ENCODE peak calls at places on chromosomes 6 and 20, in eight cellular contexts. R, A, M, V, I, F, U and S are unnamed samples.

GRCh38 chr20:53842301-53843099 is 227.9 kb downstream of the BCAS1 start:
- DNase-seq in R (no peak), A (no peak), M (no peak), V (no peak), I (no peak), F (no peak), U (no peak), S (no peak)

GRCh38 chr20:15759546-15760216 is 813.6 kb downstream of the KIF16B start:
- DNase-seq in R (no peak), A (no peak), M (no peak), V (no peak), I (no peak), F (no peak), U (no peak), S (no peak)

GRCh38 chr6:88166901-88167624 is 916 bp upstream of the CNR1 start:
- DNase-seq in R (no peak), A (peak; percentile 82), M (no peak), V (no peak), I (peak; percentile 67), F (no peak), U (no peak), S (no peak)

GRCh38 chr20:1010659-1011058 is 8.5 kb upstream of the RSPO4 start:
- DNase-seq in R (no peak), A (no peak), M (no peak), V (no peak), I (no peak), F (no peak), U (no peak), S (no peak)

GRCh38 chr20:53163486-53163885 is 191.3 kb downstream of the TSHZ2 start:
- DNase-seq in R (no peak), A (no peak), M (no peak), V (no peak), I (no peak), F (no peak), U (peak; percentile 46), S (no peak)

GRCh38 chr6:90835584-90836212 is 248.8 kb upstream of the MAP3K7 start:
- DNase-seq in R (peak; percentile 77), A (no peak), M (no peak), V (no peak), I (no peak), F (no peak), U (no peak), S (peak; percentile 17)

GRCh38 chr6:82246802-82247633 is 526 bp downstream of the IBTK start:
- DNase-seq in R (peak; percentile 41), A (no peak), M (peak; percentile 36), V (peak; percentile 83), I (peak; percentile 70), F (no peak), U (peak; percentile 81), S (peak; percentile 64)

GRCh38 chr20:37355252-37356180 is 9.6 kb downstream of the SRC start:
- DNase-seq in R (no peak), A (peak; percentile 34), M (no peak), V (no peak), I (peak; percentile 55), F (no peak), U (no peak), S (no peak)

GRCh38 chr6:43735642-43736199 is 34.3 kb upstream of the VEGFA start:
- DNase-seq in R (no peak), A (no peak), M (no peak), V (no peak), I (peak; percentile 36), F (no peak), U (no peak), S (no peak)

GRCh38 chr6:24520929-24521546 is 26.3 kb downstream of the ALDH5A1 start:
- DNase-seq in R (peak; percentile 56), A (peak; percentile 82), M (peak; percentile 23), V (peak; percentile 62), I (no peak), F (no peak), U (peak; percentile 69), S (peak; percentile 62)

GRCh38 chr20:48718914-48719578 is 108.8 kb downstream of the PREX1 start:
- DNase-seq in R (no peak), A (peak; percentile 88), M (no peak), V (no peak), I (no peak), F (no peak), U (no peak), S (peak; percentile 39)

GRCh38 chr6:6629416-6629815 is 40.9 kb downstream of the LY86 start:
- DNase-seq in R (no peak), A (no peak), M (no peak), V (no peak), I (no peak), F (no peak), U (no peak), S (no peak)

GRCh38 chr6:159981591-159982245 is 12.8 kb downstream of the IGF2R start:
- DNase-seq in R (peak; percentile 61), A (peak; percentile 89), M (no peak), V (no peak), I (peak; percentile 69), F (no peak), U (peak; percentile 74), S (peak; percentile 55)

GRCh38 chr6:2630891-2631458 is 119.7 kb downstream of the MYLK4 start:
- DNase-seq in R (no peak), A (no peak), M (peak; percentile 96), V (no peak), I (no peak), F (no peak), U (no peak), S (no peak)

GRCh38 chr6:154408906-154409500 is 52.4 kb upstream of the IPCEF1 start:
- DNase-seq in R (no peak), A (no peak), M (no peak), V (no peak), I (no peak), F (no peak), U (no peak), S (peak; percentile 18)

GRCh38 chr6:119337762-119338161 is 11.8 kb downstream of the MAN1A1 start:
- DNase-seq in R (no peak), A (no peak), M (no peak), V (no peak), I (no peak), F (no peak), U (no peak), S (no peak)

GRCh38 chr6:291148-291696 is 1.1 kb upstream of the DUSP22 start:
- DNase-seq in R (no peak), A (peak; percentile 74), M (no peak), V (no peak), I (no peak), F (no peak), U (peak; percentile 21), S (no peak)

GRCh38 chr6:118335325-118335724 is 212.8 kb upstream of the PLN start:
- DNase-seq in R (no peak), A (no peak), M (no peak), V (no peak), I (no peak), F (no peak), U (no peak), S (no peak)

GRCh38 chr20:59082077-59082740 is 39.6 kb upstream of the PRELID3B start:
- DNase-seq in R (no peak), A (no peak), M (peak; percentile 23), V (peak; percentile 30), I (no peak), F (no peak), U (peak; percentile 13), S (no peak)

GRCh38 chr6:82076855-82077254 is 170.7 kb downstream of the IBTK start:
- DNase-seq in R (no peak), A (no peak), M (no peak), V (no peak), I (no peak), F (no peak), U (no peak), S (no peak)

GRCh38 chr6:93621400-93621799 is 202.0 kb upstream of the EPHA7 start:
- DNase-seq in R (no peak), A (no peak), M (no peak), V (no peak), I (no peak), F (no peak), U (no peak), S (no peak)

GRCh38 chr6:46789434-46790358 is 3.5 kb upstream of the MEP1A start:
- DNase-seq in R (no peak), A (no peak), M (no peak), V (peak; percentile 54), I (no peak), F (no peak), U (no peak), S (no peak)

DNA sequence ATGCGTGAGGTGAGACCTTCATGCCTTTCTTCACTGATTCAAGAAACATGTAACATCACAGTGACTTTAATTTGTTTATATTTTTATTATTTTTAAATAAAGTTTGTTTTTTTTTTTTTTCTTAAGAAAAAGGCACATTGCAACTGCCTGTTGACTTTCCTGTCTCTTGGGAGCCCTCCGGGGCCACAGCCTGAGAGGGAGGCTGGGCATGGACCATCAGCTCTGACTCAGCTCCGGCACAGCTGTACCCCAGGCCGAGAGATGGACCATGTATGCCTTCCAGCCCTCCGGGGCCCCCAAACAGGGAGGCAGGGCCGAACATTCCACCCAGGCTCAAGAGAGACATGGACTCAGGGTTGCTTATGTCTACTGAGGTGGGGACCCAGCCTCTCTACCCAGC is 99.9 kb downstream of the NFATC2 start:
- DNase-seq in R (no peak), A (no peak), M (no peak), V (no peak), I (no peak), F (no peak), U (no peak), S (no peak)
- H3K4me1 ChIP-seq in R (no peaks in the 10 kb centered on the region), A (peaks cover 66% of the 10 kb centered on the region), M (peaks cover 27% of the 10 kb centered on the region), V (peaks cover 23% of the 10 kb centered on the region), I (peaks cover 36% of the 10 kb centered on the region), F (peaks cover 33% of the 10 kb centered on the region), U (peaks cover 14% of the 10 kb centered on the region), S (no peaks in the 10 kb centered on the region)

GRCh38 chr6:136784271-136784664 is 8.0 kb downstream of the MAP3K5 start:
- DNase-seq in R (no peak), A (no peak), M (no peak), V (no peak), I (no peak), F (no peak), U (no peak), S (no peak)
- TF ChIP-seq POLR2AphosphoS5 in R (no peak), A (no peak), M (no peak), V (no peak), I (no peak), F (no peak), U (no peak), S (no peak)

GRCh38 chr20:19233025-19233794 is 20.8 kb downstream of the SLC24A3 start:
- DNase-seq in R (no peak), A (no peak), M (no peak), V (no peak), I (peak; percentile 79), F (no peak), U (no peak), S (no peak)
- TF ChIP-seq POLR2A in R (no peak), A (no peak), M (no peak), V (no peak), I (no peak), F (no peak), U (no peak), S (no peak)

GRCh38 chr20:41172296-41173140 is 35.2 kb downstream of the PLCG1 start:
- DNase-seq in R (peak; percentile 25), A (peak; percentile 69), M (no peak), V (no peak), I (peak; percentile 75), F (peak; percentile 90), U (no peak), S (peak; percentile 8)
- H3K4me1 ChIP-seq in R (peaks cover 16% of the 10 kb centered on the region), A (peaks cover 30% of the 10 kb centered on the region), M (peaks cover 7% of the 10 kb centered on the region), V (no peaks in the 10 kb centered on the region), I (peaks cover 57% of the 10 kb centered on the region), F (peaks cover 52% of the 10 kb centered on the region), U (no peaks in the 10 kb centered on the region), S (peaks cover 27% of the 10 kb centered on the region)